ENCODE peak calls at places on chromosomes 12 and 14, in nine cellular contexts. One of them, this sample, is unnamed.

GRCh38 chr12:132559652-132560420 is 50.5 kb downstream of the LRCOL1 start:
- DNase-seq in HS-27A: no peak
- DNase-seq in AG09319: peak; percentile 4
- DNase-seq in non-pigmented ciliary epithelial cell: no peak
- DNase-seq in epithelial cell of proximal tubule: no peak
- DNase-seq in lower leg skin: no peak
- DNase-seq in stomach: peak; percentile 49
- DNase-seq in left kidney: peak; percentile 90
- DNase-seq in fibroblast of mammary gland: peak; percentile 11
- DNase-seq in this sample: peak; percentile 78

GRCh38 chr12:9323144-9323681 is 115.0 kb upstream of the PZP start:
- DNase-seq in HS-27A: no peak
- DNase-seq in AG09319: no peak
- DNase-seq in non-pigmented ciliary epithelial cell: no peak
- DNase-seq in epithelial cell of proximal tubule: no peak
- DNase-seq in lower leg skin: no peak
- DNase-seq in stomach: no peak
- DNase-seq in left kidney: no peak
- DNase-seq in fibroblast of mammary gland: no peak
- DNase-seq in this sample: no peak

GRCh38 chr14:102993523-102993922 is 63.8 kb downstream of the CDC42BPB start:
- DNase-seq in HS-27A: no peak
- DNase-seq in AG09319: no peak
- DNase-seq in non-pigmented ciliary epithelial cell: no peak
- DNase-seq in epithelial cell of proximal tubule: no peak
- DNase-seq in lower leg skin: no peak
- DNase-seq in stomach: no peak
- DNase-seq in left kidney: no peak
- DNase-seq in fibroblast of mammary gland: peak; percentile 69
- DNase-seq in this sample: no peak

GRCh38 chr12:14216405-14217294 is 148.8 kb upstream of the ATF7IP start:
- DNase-seq in HS-27A: no peak
- DNase-seq in AG09319: no peak
- DNase-seq in non-pigmented ciliary epithelial cell: no peak
- DNase-seq in epithelial cell of proximal tubule: no peak
- DNase-seq in lower leg skin: no peak
- DNase-seq in stomach: no peak
- DNase-seq in left kidney: peak; percentile 44
- DNase-seq in fibroblast of mammary gland: peak; percentile 19
- DNase-seq in this sample: no peak

GRCh38 chr14:76348898-76349297 is 27.0 kb upstream of the ESRRB start:
- DNase-seq in HS-27A: no peak
- DNase-seq in AG09319: peak; percentile 20
- DNase-seq in non-pigmented ciliary epithelial cell: peak; percentile 30
- DNase-seq in epithelial cell of proximal tubule: no peak
- DNase-seq in lower leg skin: peak; percentile 15
- DNase-seq in stomach: no peak
- DNase-seq in left kidney: peak; percentile 77
- DNase-seq in fibroblast of mammary gland: peak; percentile 72
- DNase-seq in this sample: no peak

GRCh38 chr12:109687250-109687649 is 26.4 kb upstream of the FAM222A start:
- DNase-seq in HS-27A: no peak
- DNase-seq in AG09319: no peak
- DNase-seq in non-pigmented ciliary epithelial cell: no peak
- DNase-seq in epithelial cell of proximal tubule: no peak
- DNase-seq in lower leg skin: no peak
- DNase-seq in stomach: no peak
- DNase-seq in left kidney: no peak
- DNase-seq in fibroblast of mammary gland: no peak
- DNase-seq in this sample: no peak

GRCh38 chr12:3049596-3050314 is 27.4 kb upstream of the TSPAN9 start:
- DNase-seq in HS-27A: no peak
- DNase-seq in AG09319: no peak
- DNase-seq in non-pigmented ciliary epithelial cell: no peak
- DNase-seq in epithelial cell of proximal tubule: peak; percentile 30
- DNase-seq in lower leg skin: no peak
- DNase-seq in stomach: no peak
- DNase-seq in left kidney: peak; percentile 66
- DNase-seq in fibroblast of mammary gland: no peak
- DNase-seq in this sample: peak; percentile 48

GRCh38 chr14:72619071-72619710 is 274.7 kb downstream of the DPF3 start:
- DNase-seq in HS-27A: no peak
- DNase-seq in AG09319: no peak
- DNase-seq in non-pigmented ciliary epithelial cell: no peak
- DNase-seq in epithelial cell of proximal tubule: no peak
- DNase-seq in lower leg skin: no peak
- DNase-seq in stomach: no peak
- DNase-seq in left kidney: peak; percentile 33
- DNase-seq in fibroblast of mammary gland: peak; percentile 29
- DNase-seq in this sample: no peak

GRCh38 chr12:114901316-114901715 is 217.3 kb upstream of the TBX3 start:
- DNase-seq in HS-27A: no peak
- DNase-seq in AG09319: no peak
- DNase-seq in non-pigmented ciliary epithelial cell: no peak
- DNase-seq in epithelial cell of proximal tubule: no peak
- DNase-seq in lower leg skin: no peak
- DNase-seq in stomach: no peak
- DNase-seq in left kidney: no peak
- DNase-seq in fibroblast of mammary gland: no peak
- DNase-seq in this sample: no peak

GRCh38 chr12:96514328-96514727 is 25.0 kb downstream of the CFAP54 start:
- DNase-seq in HS-27A: no peak
- DNase-seq in AG09319: peak; percentile 45
- DNase-seq in non-pigmented ciliary epithelial cell: no peak
- DNase-seq in epithelial cell of proximal tubule: no peak
- DNase-seq in lower leg skin: no peak
- DNase-seq in stomach: no peak
- DNase-seq in left kidney: peak; percentile 67
- DNase-seq in fibroblast of mammary gland: no peak
- DNase-seq in this sample: no peak

GRCh38 chr12:121295746-121296617 is 527 bp downstream of the CAMKK2 start:
- DNase-seq in HS-27A: no peak
- DNase-seq in AG09319: no peak
- DNase-seq in non-pigmented ciliary epithelial cell: no peak
- DNase-seq in epithelial cell of proximal tubule: no peak
- DNase-seq in lower leg skin: no peak
- DNase-seq in stomach: no peak
- DNase-seq in left kidney: no peak
- DNase-seq in fibroblast of mammary gland: no peak
- DNase-seq in this sample: peak; percentile 59

GRCh38 chr14:33271216-33271615 is 332.5 kb downstream of the NPAS3 start:
- DNase-seq in HS-27A: no peak
- DNase-seq in AG09319: no peak
- DNase-seq in non-pigmented ciliary epithelial cell: no peak
- DNase-seq in epithelial cell of proximal tubule: no peak
- DNase-seq in lower leg skin: no peak
- DNase-seq in stomach: no peak
- DNase-seq in left kidney: no peak
- DNase-seq in fibroblast of mammary gland: no peak
- DNase-seq in this sample: no peak

GRCh38 chr12:94761559-94761958 is 111.2 kb upstream of the TMCC3 start:
- DNase-seq in HS-27A: peak; percentile 42
- DNase-seq in AG09319: peak; percentile 14
- DNase-seq in non-pigmented ciliary epithelial cell: peak; percentile 90
- DNase-seq in epithelial cell of proximal tubule: peak; percentile 88
- DNase-seq in lower leg skin: no peak
- DNase-seq in stomach: no peak
- DNase-seq in left kidney: no peak
- DNase-seq in fibroblast of mammary gland: peak; percentile 94
- DNase-seq in this sample: no peak

GRCh38 chr14:95025218-95025617 is 132.1 kb downstream of the DICER1 start:
- DNase-seq in HS-27A: no peak
- DNase-seq in AG09319: no peak
- DNase-seq in non-pigmented ciliary epithelial cell: no peak
- DNase-seq in epithelial cell of proximal tubule: no peak
- DNase-seq in lower leg skin: no peak
- DNase-seq in stomach: no peak
- DNase-seq in left kidney: no peak
- DNase-seq in fibroblast of mammary gland: no peak
- DNase-seq in this sample: no peak

GRCh38 chr12:31872831-31873604 is 86.2 kb upstream of the RESF1 start:
- DNase-seq in HS-27A: no peak
- DNase-seq in AG09319: no peak
- DNase-seq in non-pigmented ciliary epithelial cell: no peak
- DNase-seq in epithelial cell of proximal tubule: no peak
- DNase-seq in lower leg skin: no peak
- DNase-seq in stomach: no peak
- DNase-seq in left kidney: no peak
- DNase-seq in fibroblast of mammary gland: no peak
- DNase-seq in this sample: no peak

GRCh38 chr12:89864419-89864818 is 155.8 kb upstream of the ATP2B1 start:
- DNase-seq in HS-27A: no peak
- DNase-seq in AG09319: no peak
- DNase-seq in non-pigmented ciliary epithelial cell: no peak
- DNase-seq in epithelial cell of proximal tubule: no peak
- DNase-seq in lower leg skin: no peak
- DNase-seq in stomach: no peak
- DNase-seq in left kidney: no peak
- DNase-seq in fibroblast of mammary gland: no peak
- DNase-seq in this sample: no peak

GRCh38 chr14:60734465-60735242 is at the start of gene MNAT1:
- DNase-seq in HS-27A: peak; percentile 51
- DNase-seq in AG09319: peak; percentile 69
- DNase-seq in non-pigmented ciliary epithelial cell: peak; percentile 65
- DNase-seq in epithelial cell of proximal tubule: no peak
- DNase-seq in lower leg skin: peak; percentile 59
- DNase-seq in stomach: peak; percentile 78
- DNase-seq in left kidney: peak; percentile 92
- DNase-seq in fibroblast of mammary gland: peak; percentile 85
- DNase-seq in this sample: peak; percentile 85

GRCh38 chr14:88044129-88044727 is 39.3 kb downstream of the GPR65 start:
- DNase-seq in HS-27A: no peak
- DNase-seq in AG09319: no peak
- DNase-seq in non-pigmented ciliary epithelial cell: no peak
- DNase-seq in epithelial cell of proximal tubule: no peak
- DNase-seq in lower leg skin: no peak
- DNase-seq in stomach: no peak
- DNase-seq in left kidney: no peak
- DNase-seq in fibroblast of mammary gland: peak; percentile 4
- DNase-seq in this sample: no peak

GRCh38 chr14:52244328-52244727 is 23.2 kb upstream of the PTGDR start:
- DNase-seq in HS-27A: no peak
- DNase-seq in AG09319: no peak
- DNase-seq in non-pigmented ciliary epithelial cell: no peak
- DNase-seq in epithelial cell of proximal tubule: no peak
- DNase-seq in lower leg skin: no peak
- DNase-seq in stomach: no peak
- DNase-seq in left kidney: no peak
- DNase-seq in fibroblast of mammary gland: no peak
- DNase-seq in this sample: no peak

GRCh38 chr12:48454675-48455074 is 17.7 kb upstream of the ANP32D start:
- DNase-seq in HS-27A: peak; percentile 5
- DNase-seq in AG09319: no peak
- DNase-seq in non-pigmented ciliary epithelial cell: peak; percentile 4
- DNase-seq in epithelial cell of proximal tubule: no peak
- DNase-seq in lower leg skin: no peak
- DNase-seq in stomach: no peak
- DNase-seq in left kidney: no peak
- DNase-seq in fibroblast of mammary gland: peak; percentile 57
- DNase-seq in this sample: peak; percentile 64

GRCh38 chr12:81128930-81129554 is 51.2 kb downstream of the ACSS3 start:
- DNase-seq in HS-27A: no peak
- DNase-seq in AG09319: peak; percentile 11
- DNase-seq in non-pigmented ciliary epithelial cell: no peak
- DNase-seq in epithelial cell of proximal tubule: no peak
- DNase-seq in lower leg skin: no peak
- DNase-seq in stomach: no peak
- DNase-seq in left kidney: peak; percentile 55
- DNase-seq in fibroblast of mammary gland: peak; percentile 60
- DNase-seq in this sample: peak; percentile 80

GRCh38 chr14:24506443-24506842 is 1.6 kb downstream of the CMA1 start:
- DNase-seq in HS-27A: no peak
- DNase-seq in AG09319: no peak
- DNase-seq in non-pigmented ciliary epithelial cell: no peak
- DNase-seq in epithelial cell of proximal tubule: no peak
- DNase-seq in lower leg skin: no peak
- DNase-seq in stomach: no peak
- DNase-seq in left kidney: no peak
- DNase-seq in fibroblast of mammary gland: no peak
- DNase-seq in this sample: no peak

GRCh38 chr12:56154246-56154771 is 1.9 kb downstream of the MYL6B start:
- DNase-seq in HS-27A: no peak
- DNase-seq in AG09319: no peak
- DNase-seq in non-pigmented ciliary epithelial cell: no peak
- DNase-seq in epithelial cell of proximal tubule: no peak
- DNase-seq in lower leg skin: no peak
- DNase-seq in stomach: no peak
- DNase-seq in left kidney: no peak
- DNase-seq in fibroblast of mammary gland: no peak
- DNase-seq in this sample: peak; percentile 90

This sample was measured in NCI-H82.